ENCODE peak calls at places on chromosomes 12 and 14, in ten cellular contexts. N is body of pancreas, Z is IMR-90, H is left ventricle myocardium inferior, F is right lobe of liver, E is tibial artery, R is colonic mucosa, O is psoas muscle, J is transverse colon, A is cardiac muscle cell. V is an unnamed sample.
A peak's percentile ranks its signal among the peaks of the same experiment; 100 is the strongest.

GRCh38 chr12:124143726-124144125 is 151.2 kb upstream of the RFLNA start:
- DNase-seq in O (no peak), E (no peak), R (no peak), Z (no peak), J (no peak), N (no peak), A (no peak), F (no peak), H (no peak), V (no peak)

GRCh38 chr14:30949651-30950050 is 75.3 kb downstream of the COCH start:
- DNase-seq in E (no peak), O (no peak), J (no peak), F (no peak), Z (no peak), H (no peak), A (no peak), R (no peak), N (no peak), V (no peak)

GRCh38 chr12:111328138-111328537 is 40.8 kb downstream of the PHETA1 start:
- DNase-seq in F (no peak), Z (no peak), E (no peak), R (no peak), J (no peak), N (no peak), H (no peak), A (no peak), O (no peak), V (no peak)

GRCh38 chr12:120598674-120599463 is 17.7 kb upstream of the POP5 start:
- DNase-seq in J (no peak), R (no peak), H (no peak), F (no peak), A (no peak), O (no peak), E (no peak), N (peak; percentile 45), Z (peak; percentile 26), V (no peak)

GRCh38 chr12:103503546-103504480 is 8.0 kb upstream of the C12orf42 start:
- DNase-seq in Z (no peak), F (peak; percentile 65), H (no peak), O (no peak), A (peak; percentile 52), R (peak; percentile 28), J (peak; percentile 37), E (no peak), N (no peak), V (no peak)

GRCh38 chr12:19030603-19031002 is 98.9 kb upstream of the PLEKHA5 start:
- DNase-seq in F (no peak), N (no peak), O (no peak), Z (no peak), R (no peak), H (no peak), E (no peak), A (no peak), J (no peak), V (no peak)

GRCh38 chr14:22984959-22985658 is 2.8 kb upstream of the AJUBA start:
- DNase-seq in R (no peak), H (no peak), A (no peak), E (no peak), Z (no peak), J (no peak), N (no peak), O (no peak), F (no peak), V (no peak)

GRCh38 chr14:63454436-63454835 is 88.7 kb downstream of the PPP2R5E start:
- DNase-seq in E (no peak), F (no peak), N (no peak), Z (no peak), H (no peak), J (no peak), O (no peak), R (no peak), A (no peak), V (no peak)

GRCh38 chr12:129483494-129483893 is 420.3 kb downstream of the TMEM132D start:
- DNase-seq in J (no peak), N (no peak), O (no peak), F (no peak), A (no peak), H (no peak), E (no peak), Z (no peak), R (no peak), V (no peak)

DNA sequence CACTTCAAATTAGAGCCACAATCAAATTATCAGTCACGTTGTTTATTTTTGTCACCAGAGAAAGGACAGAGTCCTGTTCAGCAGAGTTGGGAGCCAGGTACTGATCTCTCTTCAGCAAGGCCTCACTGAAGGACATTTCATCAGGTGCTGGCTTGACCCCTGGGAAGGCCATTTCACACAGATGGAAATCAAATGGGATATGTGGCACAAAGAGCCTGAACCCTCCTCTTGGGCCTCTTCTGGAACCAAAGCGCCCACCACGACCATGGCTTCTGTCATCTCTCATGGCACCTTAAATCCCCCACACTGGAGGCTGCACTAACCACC is 121.5 kb downstream of the PTCSC3 start:
- DNase-seq in R (no peak), N (no peak), E (no peak), F (no peak), H (no peak), J (no peak), A (no peak), Z (no peak), O (no peak), V (no peak)
- H3K4me1 ChIP-seq in R (no peaks in the 10 kb centered on the region), N (no peaks in the 10 kb centered on the region), E (no peaks in the 10 kb centered on the region), F (no peaks in the 10 kb centered on the region), H (no peaks in the 10 kb centered on the region), J (no peaks in the 10 kb centered on the region), A (no peaks in the 10 kb centered on the region), Z (no peaks in the 10 kb centered on the region), O (no peaks in the 10 kb centered on the region), V (no peaks in the 10 kb centered on the region)

GRCh38 chr14:92539875-92540274 is 26.3 kb downstream of the RIN3 start:
- DNase-seq in R (no peak), O (peak; percentile 60), A (no peak), Z (peak; percentile 56), J (no peak), E (no peak), H (peak; percentile 41), F (no peak), N (no peak), V (peak; percentile 40)

GRCh38 chr14:92538412-92539017 is 24.9 kb downstream of the RIN3 start:
- DNase-seq in F (no peak), O (no peak), Z (no peak), N (no peak), R (no peak), J (no peak), H (no peak), A (no peak), E (no peak), V (no peak)

GRCh38 chr14:92540472-92541048 is 27.0 kb downstream of the RIN3 start:
- DNase-seq in A (no peak), H (peak; percentile 93), R (peak; percentile 92), Z (peak; percentile 100), E (peak; percentile 96), N (peak; percentile 82), F (peak; percentile 88), J (peak; percentile 89), O (peak; percentile 92), V (peak; percentile 94)

GRCh38 chr14:92542766-92543554 is 29.4 kb downstream of the RIN3 start:
- DNase-seq in E (no peak), A (no peak), N (no peak), F (no peak), J (no peak), O (no peak), Z (no peak), H (no peak), R (no peak), V (no peak)

DNA sequence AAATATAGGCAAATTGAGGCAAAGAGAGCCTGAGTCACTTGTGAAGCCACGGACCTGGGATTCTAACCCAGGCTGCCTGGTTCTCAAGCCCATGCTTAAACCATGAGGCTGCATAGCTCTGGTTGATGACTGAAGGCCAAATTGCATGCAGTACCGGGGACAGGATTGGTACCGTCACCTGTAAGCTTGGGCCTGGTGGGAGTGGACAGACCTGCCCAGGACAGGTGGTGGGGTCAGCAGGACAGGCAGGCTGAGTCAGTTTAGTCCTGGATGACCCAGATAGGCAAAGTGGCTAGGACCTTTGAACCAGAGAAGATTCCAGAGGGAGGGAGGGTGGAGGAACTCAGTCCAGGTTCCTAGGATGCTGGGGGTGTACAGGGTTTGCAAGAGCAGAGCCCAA is 25.8 kb downstream of the RIN3 start:
- DNase-seq in F (peak; percentile 80), R (no peak), Z (peak; percentile 19), H (no peak), J (no peak), N (no peak), E (no peak), A (no peak), O (no peak), V (no peak)
- H3K4me3 ChIP-seq in F (no peak overlapping the region), R (no peak overlapping the region), Z (no peak overlapping the region), H (peak overlapping the region; percentile 38), J (no peak overlapping the region), N (no peak overlapping the region), E (no peak overlapping the region), A (no peak overlapping the region), O (no peak overlapping the region), V (no peak overlapping the region)

GRCh38 chr12:127944211-127944899 is 322.6 kb upstream of the TMEM132C start:
- DNase-seq in R (no peak), J (no peak), E (no peak), H (no peak), A (no peak), N (no peak), Z (no peak), O (no peak), F (no peak), V (no peak)
- H3K27ac ChIP-seq in R (peak overlapping the region; percentile 75), J (peak overlapping the region; percentile 70), E (no peak overlapping the region), H (no peak overlapping the region), A (no peak overlapping the region), N (no peak overlapping the region), Z (no peak overlapping the region), O (no peak overlapping the region), F (no peak overlapping the region), V (no peak overlapping the region)

GRCh38 chr12:11778703-11779102 is 129.2 kb downstream of the ETV6 start:
- DNase-seq in E (no peak), H (no peak), Z (no peak), A (no peak), F (no peak), N (no peak), O (no peak), J (no peak), R (no peak), V (no peak)

GRCh38 chr12:11779286-11779685 is 129.8 kb downstream of the ETV6 start:
- DNase-seq in H (no peak), F (no peak), R (no peak), Z (peak; percentile 78), E (no peak), N (no peak), J (no peak), A (peak; percentile 37), O (no peak), V (no peak)

GRCh38 chr12:11780521-11781101 is 131.1 kb downstream of the ETV6 start:
- DNase-seq in E (no peak), J (no peak), Z (no peak), N (no peak), R (no peak), A (no peak), H (no peak), F (no peak), O (no peak), V (no peak)

GRCh38 chr12:11773889-11774677 is 124.6 kb downstream of the ETV6 start:
- DNase-seq in O (no peak), E (peak; percentile 28), A (no peak), H (no peak), R (no peak), F (peak; percentile 62), Z (no peak), N (no peak), J (no peak), V (no peak)

DNA sequence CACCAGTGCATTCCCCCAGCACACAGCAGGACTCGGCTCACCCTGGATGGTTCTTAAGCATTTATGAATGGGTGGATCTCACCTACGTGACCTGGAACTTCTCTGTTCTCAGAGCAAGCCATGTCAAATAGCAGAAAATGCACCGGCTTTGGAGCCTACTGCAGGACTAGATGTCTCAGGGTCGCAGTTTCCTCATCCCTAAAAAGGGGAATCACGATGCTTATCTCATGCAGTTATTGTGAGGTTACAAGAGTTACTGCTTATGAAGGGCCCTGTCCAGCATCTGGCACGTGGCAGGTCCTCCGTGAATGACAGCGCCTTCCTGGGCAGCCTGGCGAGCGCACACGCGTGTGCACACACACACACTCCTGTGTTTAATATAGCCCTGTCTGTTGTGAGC is 128.5 kb downstream of the ETV6 start:
- DNase-seq in E (no peak), Z (no peak), N (no peak), F (no peak), H (no peak), J (no peak), A (no peak), R (no peak), O (no peak), V (no peak)
- H3K4me1 ChIP-seq in E (peaks cover 100% of the 10 kb centered on the region), Z (peaks cover 9% of the 10 kb centered on the region), N (peaks cover 15% of the 10 kb centered on the region), F (no peaks in the 10 kb centered on the region), H (peaks cover 50% of the 10 kb centered on the region), J (peaks cover 13% of the 10 kb centered on the region), A (peaks cover 31% of the 10 kb centered on the region), R (no peaks in the 10 kb centered on the region), O (peaks cover 38% of the 10 kb centered on the region), V (no peaks in the 10 kb centered on the region)